ENCODE peak calls at places on chromosome 17, in seven cellular contexts. One of them, this sample, is unnamed.

GRCh38 chr17:5759501-5759925 is 175.2 kb upstream of the NLRP1 start:
- DNase-seq in activated CD8-positive, alpha-beta T cell treated with anti-CD3 and anti-CD28 coated beads, Interleukin-2, amount 10 ng/mL, durations not matched to agents 7 days and 5 days: no peak
- DNase-seq in A172: no peak
- DNase-seq in LoVo: no peak
- DNase-seq in ELR: no peak
- DNase-seq in activated naive CD8-positive, alpha-beta T cell treated with anti-CD3 and anti-CD28 coated beads for 36 hours: no peak
- DNase-seq in brain pericyte: no peak
- DNase-seq in this sample: no peak

GRCh38 chr17:57396515-57396921 is 140.2 kb downstream of the MSI2 start:
- DNase-seq in LoVo: no peak
- DNase-seq in brain pericyte: no peak
- DNase-seq in A172: no peak
- DNase-seq in activated naive CD8-positive, alpha-beta T cell treated with anti-CD3 and anti-CD28 coated beads for 36 hours: no peak
- DNase-seq in activated CD8-positive, alpha-beta T cell treated with anti-CD3 and anti-CD28 coated beads, Interleukin-2, amount 10 ng/mL, durations not matched to agents 7 days and 5 days: no peak
- DNase-seq in ELR: no peak
- DNase-seq in this sample: no peak

GRCh38 chr17:66507103-66507923 is 204.9 kb downstream of the PRKCA start:
- DNase-seq in activated naive CD8-positive, alpha-beta T cell treated with anti-CD3 and anti-CD28 coated beads for 36 hours: no peak
- DNase-seq in A172: peak; percentile 74
- DNase-seq in activated CD8-positive, alpha-beta T cell treated with anti-CD3 and anti-CD28 coated beads, Interleukin-2, amount 10 ng/mL, durations not matched to agents 7 days and 5 days: no peak
- DNase-seq in LoVo: peak; percentile 47
- DNase-seq in ELR: peak; percentile 81
- DNase-seq in brain pericyte: no peak
- DNase-seq in this sample: peak; percentile 69

GRCh38 chr17:75260679-75261335 is 599 bp downstream of the GGA3 start:
- DNase-seq in A172: no peak
- DNase-seq in activated naive CD8-positive, alpha-beta T cell treated with anti-CD3 and anti-CD28 coated beads for 36 hours: no peak
- DNase-seq in activated CD8-positive, alpha-beta T cell treated with anti-CD3 and anti-CD28 coated beads, Interleukin-2, amount 10 ng/mL, durations not matched to agents 7 days and 5 days: no peak
- DNase-seq in LoVo: no peak
- DNase-seq in brain pericyte: no peak
- DNase-seq in ELR: peak; percentile 54
- DNase-seq in this sample: no peak

GRCh38 chr17:76337413-76337777 is 16.3 kb downstream of the PRPSAP1 start:
- DNase-seq in A172: peak; percentile 81
- DNase-seq in LoVo: no peak
- DNase-seq in activated naive CD8-positive, alpha-beta T cell treated with anti-CD3 and anti-CD28 coated beads for 36 hours: no peak
- DNase-seq in ELR: peak; percentile 46
- DNase-seq in activated CD8-positive, alpha-beta T cell treated with anti-CD3 and anti-CD28 coated beads, Interleukin-2, amount 10 ng/mL, durations not matched to agents 7 days and 5 days: no peak
- DNase-seq in brain pericyte: no peak
- DNase-seq in this sample: no peak

GRCh38 chr17:82775033-82775823 is 23.4 kb downstream of the TBCD start:
- DNase-seq in activated CD8-positive, alpha-beta T cell treated with anti-CD3 and anti-CD28 coated beads, Interleukin-2, amount 10 ng/mL, durations not matched to agents 7 days and 5 days: peak; percentile 56
- DNase-seq in LoVo: peak; percentile 37
- DNase-seq in activated naive CD8-positive, alpha-beta T cell treated with anti-CD3 and anti-CD28 coated beads for 36 hours: peak; percentile 44
- DNase-seq in A172: no peak
- DNase-seq in ELR: peak; percentile 59
- DNase-seq in brain pericyte: no peak
- DNase-seq in this sample: peak; percentile 78

GRCh38 chr17:43608313-43608712 is 53.4 kb downstream of the MEOX1 start:
- DNase-seq in activated CD8-positive, alpha-beta T cell treated with anti-CD3 and anti-CD28 coated beads, Interleukin-2, amount 10 ng/mL, durations not matched to agents 7 days and 5 days: no peak
- DNase-seq in activated naive CD8-positive, alpha-beta T cell treated with anti-CD3 and anti-CD28 coated beads for 36 hours: peak; percentile 63
- DNase-seq in brain pericyte: no peak
- DNase-seq in ELR: peak; percentile 83
- DNase-seq in LoVo: no peak
- DNase-seq in A172: peak; percentile 80
- DNase-seq in this sample: no peak

GRCh38 chr17:65359016-65359415 is 202.4 kb downstream of the AXIN2 start:
- DNase-seq in brain pericyte: no peak
- DNase-seq in activated naive CD8-positive, alpha-beta T cell treated with anti-CD3 and anti-CD28 coated beads for 36 hours: peak; percentile 47
- DNase-seq in A172: peak; percentile 97
- DNase-seq in LoVo: peak; percentile 75
- DNase-seq in activated CD8-positive, alpha-beta T cell treated with anti-CD3 and anti-CD28 coated beads, Interleukin-2, amount 10 ng/mL, durations not matched to agents 7 days and 5 days: no peak
- DNase-seq in ELR: peak; percentile 96
- DNase-seq in this sample: no peak

GRCh38 chr17:66283971-66284370 is 18.4 kb upstream of the PRKCA start:
- DNase-seq in activated CD8-positive, alpha-beta T cell treated with anti-CD3 and anti-CD28 coated beads, Interleukin-2, amount 10 ng/mL, durations not matched to agents 7 days and 5 days: no peak
- DNase-seq in LoVo: no peak
- DNase-seq in activated naive CD8-positive, alpha-beta T cell treated with anti-CD3 and anti-CD28 coated beads for 36 hours: no peak
- DNase-seq in A172: no peak
- DNase-seq in brain pericyte: no peak
- DNase-seq in ELR: no peak
- DNase-seq in this sample: no peak

GRCh38 chr17:81254955-81255717 is 16.0 kb downstream of the NDUFAF8 start:
- DNase-seq in activated naive CD8-positive, alpha-beta T cell treated with anti-CD3 and anti-CD28 coated beads for 36 hours: no peak
- DNase-seq in brain pericyte: peak; percentile 16
- DNase-seq in LoVo: no peak
- DNase-seq in ELR: peak; percentile 88
- DNase-seq in A172: peak; percentile 71
- DNase-seq in activated CD8-positive, alpha-beta T cell treated with anti-CD3 and anti-CD28 coated beads, Interleukin-2, amount 10 ng/mL, durations not matched to agents 7 days and 5 days: no peak
- DNase-seq in this sample: peak; percentile 87